ENCODE peak calls at places on chromosomes 16 and 17, in eight cellular contexts. One of them, this sample, is unnamed.

GRCh38 chr16:929674-930073 is 41.1 kb downstream of the LMF1 start:
- DNase-seq in K562: no peak
- DNase-seq in H1: no peak
- DNase-seq in IMR-90: no peak
- DNase-seq in A549: no peak
- DNase-seq in HCT116: no peak
- DNase-seq in GM12878: no peak
- DNase-seq in HepG2: no peak
- DNase-seq in this sample: no peak

GRCh38 chr17:42414782-42415409 is 8.2 kb downstream of the CAVIN1 start:
- DNase-seq in HepG2: no peak
- DNase-seq in IMR-90: no peak
- DNase-seq in A549: no peak
- DNase-seq in H1: no peak
- DNase-seq in GM12878: no peak
- DNase-seq in HCT116: no peak
- DNase-seq in K562: no peak
- DNase-seq in this sample: no peak

GRCh38 chr17:19398301-19399181 is 11.6 kb upstream of the MFAP4 start:
- DNase-seq in H1: no peak
- DNase-seq in IMR-90: no peak
- DNase-seq in K562: no peak
- DNase-seq in GM12878: no peak
- DNase-seq in A549: peak
- DNase-seq in HCT116: no peak
- DNase-seq in HepG2: no peak
- DNase-seq in this sample: peak

GRCh38 chr16:7518158-7518557 is 185.5 kb downstream of the RBFOX1 start:
- DNase-seq in HCT116: no peak
- DNase-seq in GM12878: no peak
- DNase-seq in IMR-90: no peak
- DNase-seq in A549: no peak
- DNase-seq in K562: no peak
- DNase-seq in H1: no peak
- DNase-seq in HepG2: no peak
- DNase-seq in this sample: no peak

GRCh38 chr16:56424791-56425438 is 430 bp downstream of the AMFR start:
- DNase-seq in IMR-90: no peak
- DNase-seq in K562: peak
- DNase-seq in A549: no peak
- DNase-seq in HepG2: no peak
- DNase-seq in H1: peak
- DNase-seq in HCT116: no peak
- DNase-seq in GM12878: no peak
- DNase-seq in this sample: peak

GRCh38 chr17:39239640-39240314 is 14.0 kb upstream of the STAC2 start:
- DNase-seq in HepG2: peak
- DNase-seq in IMR-90: no peak
- DNase-seq in K562: peak
- DNase-seq in GM12878: no peak
- DNase-seq in HCT116: peak
- DNase-seq in H1: peak
- DNase-seq in A549: peak
- DNase-seq in this sample: peak

GRCh38 chr16:83701494-83701893 is 106.3 kb upstream of the HSBP1 start:
- DNase-seq in GM12878: no peak
- DNase-seq in IMR-90: peak
- DNase-seq in HepG2: peak
- DNase-seq in HCT116: no peak
- DNase-seq in H1: peak
- DNase-seq in A549: peak
- DNase-seq in K562: peak
- DNase-seq in this sample: no peak

GRCh38 chr16:86994215-86994614 is 323.0 kb downstream of the C16orf95 start:
- DNase-seq in HCT116: no peak
- DNase-seq in GM12878: no peak
- DNase-seq in K562: no peak
- DNase-seq in IMR-90: no peak
- DNase-seq in HepG2: no peak
- DNase-seq in A549: no peak
- DNase-seq in H1: no peak
- DNase-seq in this sample: no peak

GRCh38 chr16:24534634-24535033 is 4.7 kb upstream of the RBBP6 start:
- DNase-seq in IMR-90: no peak
- DNase-seq in GM12878: no peak
- DNase-seq in K562: no peak
- DNase-seq in H1: no peak
- DNase-seq in HCT116: no peak
- DNase-seq in A549: peak
- DNase-seq in HepG2: peak
- DNase-seq in this sample: no peak

GRCh38 chr16:24537474-24538337 is 1.7 kb upstream of the RBBP6 start:
- DNase-seq in IMR-90: no peak
- DNase-seq in HepG2: peak
- DNase-seq in HCT116: peak
- DNase-seq in GM12878: no peak
- DNase-seq in K562: peak
- DNase-seq in H1: no peak
- DNase-seq in A549: peak
- DNase-seq in this sample: peak

GRCh38 chr16:24538756-24539294 is 541 bp upstream of the RBBP6 start:
- DNase-seq in IMR-90: no peak
- DNase-seq in HCT116: no peak
- DNase-seq in H1: no peak
- DNase-seq in A549: no peak
- DNase-seq in K562: peak
- DNase-seq in GM12878: no peak
- DNase-seq in HepG2: peak
- DNase-seq in this sample: no peak

GRCh38 chr16:24536671-24537070 is 2.7 kb upstream of the RBBP6 start:
- DNase-seq in IMR-90: no peak
- DNase-seq in K562: no peak
- DNase-seq in GM12878: no peak
- DNase-seq in A549: no peak
- DNase-seq in HepG2: peak
- DNase-seq in H1: no peak
- DNase-seq in HCT116: no peak
- DNase-seq in this sample: no peak

DNA sequence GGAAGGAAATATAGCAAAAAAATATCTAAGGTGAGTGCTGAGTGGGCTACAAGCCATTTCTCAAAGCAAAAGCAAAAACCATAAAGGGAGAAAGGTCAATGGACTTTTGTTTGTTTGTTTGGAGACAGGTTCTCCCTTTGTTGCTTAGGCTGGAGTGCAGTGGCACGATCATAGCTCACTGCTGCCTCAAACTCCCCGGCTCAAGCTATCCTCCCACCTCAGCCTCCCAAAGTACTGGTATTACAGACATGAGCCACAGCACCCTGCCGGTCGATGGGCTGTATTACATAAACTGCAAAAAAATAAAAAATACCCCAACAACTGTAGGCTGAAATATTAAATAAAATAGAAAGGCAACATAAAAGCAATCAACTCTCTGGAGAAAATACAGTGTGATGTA is 3.5 kb upstream of the RBBP6 start:
- DNase-seq in GM12878: no peak
- DNase-seq in IMR-90: no peak
- DNase-seq in H1: no peak
- DNase-seq in HCT116: no peak
- DNase-seq in HepG2: peak
- DNase-seq in K562: peak
- DNase-seq in A549: no peak
- DNase-seq in this sample: no peak
- TF ChIP-seq RAD21 in GM12878: no peak
- TF ChIP-seq RAD21 in IMR-90: no peak
- TF ChIP-seq RAD21 in H1: no peak
- TF ChIP-seq RAD21 in HCT116: no peak
- TF ChIP-seq RAD21 in HepG2: no peak
- TF ChIP-seq RAD21 in K562: no peak
- TF ChIP-seq RAD21 in A549: no peak
- TF ChIP-seq RAD21 in this sample: no peak

GRCh38 chr17:2057714-2058520 is 3.0 kb downstream of the HIC1 start:
- DNase-seq in IMR-90: peak
- DNase-seq in HepG2: no peak
- DNase-seq in GM12878: no peak
- DNase-seq in HCT116: no peak
- DNase-seq in H1: peak
- DNase-seq in K562: no peak
- DNase-seq in A549: no peak
- DNase-seq in this sample: no peak

GRCh38 chr17:2057130-2057713 is 2.3 kb downstream of the HIC1 start:
- DNase-seq in K562: no peak
- DNase-seq in H1: peak
- DNase-seq in HepG2: no peak
- DNase-seq in A549: no peak
- DNase-seq in IMR-90: no peak
- DNase-seq in GM12878: no peak
- DNase-seq in HCT116: no peak
- DNase-seq in this sample: no peak

GRCh38 chr17:2055494-2056220 is 754 bp downstream of the HIC1 start:
- DNase-seq in HepG2: no peak
- DNase-seq in A549: no peak
- DNase-seq in HCT116: no peak
- DNase-seq in K562: no peak
- DNase-seq in IMR-90: peak
- DNase-seq in GM12878: no peak
- DNase-seq in H1: no peak
- DNase-seq in this sample: no peak

GRCh38 chr17:2054740-2055493 is at the start of gene HIC1:
- DNase-seq in K562: peak
- DNase-seq in IMR-90: peak
- DNase-seq in GM12878: no peak
- DNase-seq in A549: peak
- DNase-seq in HepG2: peak
- DNase-seq in HCT116: no peak
- DNase-seq in H1: peak
- DNase-seq in this sample: peak

DNA sequence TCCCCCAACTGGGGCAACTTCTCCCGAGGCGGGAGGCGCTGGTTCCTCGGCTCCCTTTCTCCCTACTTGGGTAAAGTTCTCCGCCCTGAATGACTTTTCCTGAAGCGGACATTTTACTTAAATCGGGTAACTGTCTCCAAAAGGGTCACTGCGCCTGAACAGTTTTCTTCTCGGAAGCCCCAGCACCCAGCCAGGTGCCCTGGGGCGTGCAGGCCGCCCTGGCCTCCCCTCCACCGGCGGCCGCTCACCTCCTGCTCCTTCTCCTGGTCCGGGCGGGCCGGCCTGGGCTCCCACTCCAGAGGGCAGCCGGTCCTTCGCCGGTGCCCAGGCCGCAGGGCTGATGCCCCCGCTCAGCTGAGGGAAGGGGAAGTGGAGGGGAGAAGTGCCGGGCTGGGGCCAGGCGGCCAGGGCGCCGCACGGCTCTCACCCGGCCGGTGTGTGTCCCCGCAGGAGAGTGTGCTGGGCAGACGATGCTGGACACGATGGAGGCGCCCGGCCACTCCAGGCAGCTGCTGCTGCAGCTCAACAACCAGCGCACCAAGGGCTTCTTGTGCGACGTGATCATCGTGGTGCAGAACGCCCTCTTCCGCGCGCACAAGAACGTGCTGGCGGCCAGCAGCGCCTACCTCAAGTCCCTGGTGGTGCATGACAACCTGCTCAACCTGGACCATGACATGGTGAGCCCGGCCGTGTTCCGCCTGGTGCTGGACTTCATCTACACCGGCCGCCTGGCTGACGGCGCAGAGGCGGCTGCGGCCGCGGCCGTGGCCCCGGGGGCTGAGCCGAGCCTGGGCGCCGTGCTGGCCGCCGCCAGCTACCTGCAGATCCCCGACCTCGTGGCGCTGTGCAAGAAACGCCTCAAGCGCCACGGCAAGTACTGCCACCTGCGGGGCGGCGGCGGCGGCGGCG is 1.6 kb downstream of the HIC1 start:
- DNase-seq in HCT116: no peak
- DNase-seq in IMR-90: peak
- DNase-seq in K562: no peak
- DNase-seq in HepG2: no peak
- DNase-seq in H1: peak
- DNase-seq in GM12878: no peak
- DNase-seq in A549: no peak
- DNase-seq in this sample: no peak
- TF ChIP-seq RAD21 in HCT116: no peak
- TF ChIP-seq RAD21 in IMR-90: no peak
- TF ChIP-seq RAD21 in K562: no peak
- TF ChIP-seq RAD21 in HepG2: no peak
- TF ChIP-seq RAD21 in H1: no peak
- TF ChIP-seq RAD21 in GM12878: no peak
- TF ChIP-seq RAD21 in A549: no peak
- TF ChIP-seq RAD21 in this sample: no peak

GRCh38 chr16:67961551-67961957 is 6.9 kb downstream of the SLC12A4 start:
- DNase-seq in IMR-90: no peak
- DNase-seq in K562: no peak
- DNase-seq in GM12878: no peak
- DNase-seq in HCT116: no peak
- DNase-seq in H1: no peak
- DNase-seq in HepG2: no peak
- DNase-seq in A549: no peak
- DNase-seq in this sample: peak

GRCh38 chr16:67962135-67962534 is 6.3 kb downstream of the SLC12A4 start:
- DNase-seq in IMR-90: no peak
- DNase-seq in K562: no peak
- DNase-seq in HCT116: no peak
- DNase-seq in H1: no peak
- DNase-seq in A549: no peak
- DNase-seq in GM12878: no peak
- DNase-seq in HepG2: no peak
- DNase-seq in this sample: no peak

GRCh38 chr16:67964477-67965131 is 3.8 kb downstream of the SLC12A4 start:
- DNase-seq in GM12878: no peak
- DNase-seq in HCT116: no peak
- DNase-seq in IMR-90: no peak
- DNase-seq in K562: no peak
- DNase-seq in A549: no peak
- DNase-seq in HepG2: no peak
- DNase-seq in H1: no peak
- DNase-seq in this sample: no peak

GRCh38 chr16:67965668-67966548 is 2.5 kb downstream of the SLC12A4 start:
- DNase-seq in GM12878: no peak
- DNase-seq in HepG2: peak
- DNase-seq in IMR-90: no peak
- DNase-seq in H1: no peak
- DNase-seq in K562: no peak
- DNase-seq in A549: no peak
- DNase-seq in HCT116: no peak
- DNase-seq in this sample: no peak

DNA sequence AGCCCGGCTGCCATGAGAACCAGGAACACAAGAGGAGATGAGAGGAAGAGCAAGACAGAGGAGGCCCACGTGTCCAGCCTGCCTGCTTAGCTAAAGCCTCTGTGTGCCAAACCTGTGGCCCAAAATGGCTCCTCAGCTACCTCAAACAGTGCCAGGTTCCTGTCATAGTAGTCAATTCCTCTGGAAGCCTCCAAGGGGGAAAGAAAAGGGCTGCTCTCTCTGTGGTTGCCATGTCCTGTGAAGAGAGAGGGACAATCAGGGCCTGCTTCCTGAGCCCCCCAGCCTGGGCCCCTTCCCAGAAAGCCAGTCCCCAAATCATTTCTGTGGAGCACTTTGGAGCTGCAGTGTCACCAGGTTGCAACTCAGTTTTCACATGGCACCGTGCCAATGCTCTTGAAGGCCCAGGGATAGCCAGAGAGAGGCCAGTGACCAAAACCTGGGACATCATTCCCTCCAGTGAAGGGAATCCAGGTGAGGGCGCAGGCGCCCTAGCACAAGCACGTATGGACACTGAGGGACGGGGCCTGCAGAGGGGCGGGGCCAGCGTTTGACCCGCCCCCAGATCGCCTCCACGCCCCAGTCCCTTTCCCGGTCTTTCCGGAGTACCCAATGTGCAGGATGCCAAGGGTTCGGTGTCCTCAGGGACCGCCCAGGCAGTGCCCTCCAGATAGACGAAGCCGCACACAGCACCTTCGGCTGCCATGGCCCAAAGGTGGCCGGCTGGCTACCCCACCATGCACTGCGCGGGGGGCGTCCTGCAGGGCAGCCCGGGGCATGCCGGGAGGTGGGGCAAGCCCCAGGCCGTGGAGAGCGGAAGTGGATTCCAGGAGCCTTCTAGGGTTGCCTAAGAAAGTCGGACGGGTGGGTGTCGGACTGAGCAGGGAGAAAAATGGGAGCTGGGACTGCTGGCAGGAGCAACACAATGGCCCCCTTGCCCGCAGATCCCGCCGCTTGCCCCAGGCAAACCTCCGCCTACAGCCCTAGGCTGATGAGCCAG is 4.8 kb downstream of the SLC12A4 start:
- DNase-seq in K562: peak
- DNase-seq in A549: no peak
- DNase-seq in HepG2: no peak
- DNase-seq in HCT116: no peak
- DNase-seq in GM12878: no peak
- DNase-seq in IMR-90: no peak
- DNase-seq in H1: peak
- DNase-seq in this sample: no peak
- TF ChIP-seq RAD21 in K562: no peak
- TF ChIP-seq RAD21 in A549: no peak
- TF ChIP-seq RAD21 in HepG2: no peak
- TF ChIP-seq RAD21 in HCT116: no peak
- TF ChIP-seq RAD21 in GM12878: no peak
- TF ChIP-seq RAD21 in IMR-90: no peak
- TF ChIP-seq RAD21 in H1: peak
- TF ChIP-seq RAD21 in this sample: no peak

DNA sequence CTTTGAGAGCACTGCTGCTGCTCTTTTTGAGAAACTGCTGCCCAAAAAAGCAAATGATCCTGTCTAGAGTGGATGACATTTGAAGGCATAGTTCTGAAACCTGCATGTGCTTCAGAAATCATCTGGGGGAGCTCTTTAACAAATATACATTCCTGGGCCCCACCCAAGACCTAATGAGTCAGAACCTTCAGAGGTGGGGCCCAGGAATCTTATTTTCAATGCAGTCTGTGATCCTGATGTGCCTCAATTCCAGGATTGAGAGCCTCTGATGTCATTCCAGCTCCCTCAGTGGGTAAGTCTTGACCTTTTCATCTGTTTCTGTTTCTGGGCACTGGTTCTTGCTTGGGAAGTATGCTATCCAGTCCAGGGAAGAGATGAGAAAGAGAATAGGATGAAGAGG is 42.3 kb downstream of the HNF1B start:
- DNase-seq in H1: no peak
- DNase-seq in K562: no peak
- DNase-seq in HCT116: peak
- DNase-seq in GM12878: no peak
- DNase-seq in IMR-90: peak
- DNase-seq in HepG2: no peak
- DNase-seq in A549: peak
- DNase-seq in this sample: no peak
- TF ChIP-seq RAD21 in H1: no peak
- TF ChIP-seq RAD21 in K562: no peak
- TF ChIP-seq RAD21 in HCT116: peak
- TF ChIP-seq RAD21 in GM12878: peak
- TF ChIP-seq RAD21 in IMR-90: peak
- TF ChIP-seq RAD21 in HepG2: no peak
- TF ChIP-seq RAD21 in A549: peak
- TF ChIP-seq RAD21 in this sample: no peak

This sample was measured in SK-N-SH.